ENCODE peak calls at places on chromosomes 13 and 19, in ten cellular contexts. Y is cardiac fibroblast; I is posterior vena cava; T is central memory CD4-positive, alpha-beta T cell; L is GM10248; O is HT1080; Q is NCI-H1436; A is tibial nerve; E is uterus; C is NCI-H82. Z is an unnamed sample.

GRCh38 chr19:44718441-44719261 is 19.7 kb downstream of the CEACAM16 start:
- DNase-seq in Y (peak; percentile 94), I (no peak), T (no peak), L (no peak), O (peak; percentile 85), Q (no peak), A (peak; percentile 45), E (peak; percentile 62), C (no peak), Z (no peak)

GRCh38 chr19:40908981-40909380 is 26.9 kb upstream of the CYP2A7 start:
- DNase-seq in Y (no peak), I (no peak), T (peak; percentile 28), L (no peak), O (no peak), Q (no peak), A (no peak), E (no peak), C (no peak), Z (no peak)

GRCh38 chr13:101706651-101707050 is 254.2 kb downstream of the ITGBL1 start:
- DNase-seq in Y (peak; percentile 77), I (no peak), T (peak; percentile 26), L (no peak), O (peak; percentile 98), Q (no peak), A (no peak), E (no peak), C (no peak), Z (no peak)

GRCh38 chr19:29528350-29528945 is 2.7 kb downstream of the VSTM2B start:
- DNase-seq in Y (peak; percentile 77), I (peak; percentile 89), T (no peak), L (peak; percentile 81), O (peak; percentile 74), Q (peak; percentile 73), A (peak; percentile 39), E (peak; percentile 59), C (peak; percentile 88), Z (peak; percentile 4)

GRCh38 chr19:36420961-36421748 is 2.7 kb upstream of the ZFP82 start:
- DNase-seq in Y (peak; percentile 37), I (no peak), T (no peak), L (no peak), O (no peak), Q (no peak), A (no peak), E (peak; percentile 17), C (peak; percentile 53), Z (no peak)

GRCh38 chr13:106533101-106533939 is 2.1 kb downstream of the EFNB2 start:
- DNase-seq in Y (peak; percentile 88), I (peak; percentile 93), T (peak; percentile 1), L (peak; percentile 41), O (no peak), Q (peak; percentile 51), A (peak; percentile 67), E (peak; percentile 80), C (peak; percentile 88), Z (no peak)

GRCh38 chr13:78777973-78778372 is 119.0 kb upstream of the OBI1 start:
- DNase-seq in Y (no peak), I (no peak), T (no peak), L (no peak), O (no peak), Q (no peak), A (no peak), E (no peak), C (peak; percentile 74), Z (no peak)

GRCh38 chr19:54024660-54025059 is 33.2 kb downstream of the CACNG6 start:
- DNase-seq in Y (no peak), I (no peak), T (no peak), L (no peak), O (peak; percentile 68), Q (no peak), A (no peak), E (no peak), C (no peak), Z (no peak)

GRCh38 chr13:73228546-73228945 is 169.7 kb downstream of the KLF5 start:
- DNase-seq in Y (peak; percentile 14), I (no peak), T (peak; percentile 10), L (no peak), O (peak; percentile 19), Q (no peak), A (no peak), E (no peak), C (no peak), Z (no peak)

GRCh38 chr13:114113961-114114360 is 18.5 kb downstream of the RASA3 start:
- DNase-seq in Y (no peak), I (peak; percentile 34), T (no peak), L (no peak), O (no peak), Q (no peak), A (no peak), E (no peak), C (no peak), Z (no peak)

Z was measured in activated CD4-positive, CD25-positive, alpha-beta regulatory T cell treated with anti-CD3 and anti-CD28 coated beads, Interleukin-2, amount 50 U/mL, for 16 hours.